ENCODE peak calls at places on chromosomes 5 and 9, in ten cellular contexts. D, V, G, X, E, Z, S, T, B and J are unnamed samples.

GRCh38 chr5:157820593-157821252 is 38.2 kb downstream of the CLINT1 start:
- DNase-seq in Z (peak), B (no peak), G (peak), E (peak), X (no peak), T (peak), D (no peak), S (no peak), V (peak), J (no peak)

GRCh38 chr5:1225081-1225480 is at the start of gene SLC6A18:
- DNase-seq in D (no peak), S (no peak), Z (no peak), E (no peak), B (no peak), X (no peak), V (no peak), G (no peak), T (no peak), J (no peak)

GRCh38 chr5:74895906-74896305 is 29.7 kb upstream of the FAM169A start:
- DNase-seq in E (no peak), X (no peak), Z (peak), G (no peak), B (no peak), T (peak), S (no peak), V (peak), D (no peak), J (no peak)

GRCh38 chr5:43244823-43245565 is 53.0 kb downstream of the NIM1K start:
- DNase-seq in Z (no peak), T (no peak), D (no peak), V (no peak), B (no peak), X (no peak), E (no peak), G (no peak), S (no peak), J (no peak)

GRCh38 chr5:35979694-35980093 is 11.5 kb downstream of the UGT3A1 start:
- DNase-seq in V (no peak), E (no peak), Z (no peak), D (no peak), S (no peak), B (no peak), G (no peak), T (no peak), X (no peak), J (no peak)

GRCh38 chr5:142466195-142466951 is 141.6 kb upstream of the SPRY4 start:
- DNase-seq in B (no peak), X (no peak), G (no peak), V (peak), T (peak), E (no peak), S (no peak), D (no peak), Z (no peak), J (no peak)

GRCh38 chr9:12859704-12860251 is 85.0 kb downstream of the LURAP1L start:
- DNase-seq in B (no peak), E (no peak), T (peak), V (peak), Z (peak), S (no peak), X (no peak), D (no peak), G (no peak), J (no peak)

GRCh38 chr9:32550046-32550608 is 2.0 kb upstream of the SMIM27 start:
- DNase-seq in X (no peak), B (no peak), Z (peak), E (no peak), V (peak), T (peak), G (peak), S (no peak), D (no peak), J (no peak)

GRCh38 chr5:5348135-5348534 is 74.3 kb upstream of the ICE1 start:
- DNase-seq in V (no peak), Z (no peak), S (no peak), X (no peak), T (no peak), D (no peak), G (no peak), E (no peak), B (no peak), J (no peak)

GRCh38 chr9:130286072-130286770 is 20.7 kb downstream of the HMCN2 start:
- DNase-seq in S (no peak), T (no peak), E (no peak), V (no peak), G (no peak), Z (no peak), X (no peak), D (no peak), B (no peak), J (no peak)
- TF ChIP-seq CTCF in S (no peak), T (no peak), E (no peak), V (no peak), G (no peak), Z (no peak), X (no peak), D (no peak), B (no peak), J (no peak)

GRCh38 chr5:146475906-146476305 is 28.8 kb downstream of the TCERG1 start:
- DNase-seq in D (no peak), T (peak), Z (no peak), B (no peak), S (no peak), X (no peak), E (no peak), G (no peak), V (no peak), J (no peak)

GRCh38 chr5:146474040-146474439 is 26.9 kb downstream of the TCERG1 start:
- DNase-seq in G (no peak), E (no peak), Z (no peak), X (no peak), V (no peak), D (no peak), S (no peak), T (no peak), B (no peak), J (no peak)

DNA sequence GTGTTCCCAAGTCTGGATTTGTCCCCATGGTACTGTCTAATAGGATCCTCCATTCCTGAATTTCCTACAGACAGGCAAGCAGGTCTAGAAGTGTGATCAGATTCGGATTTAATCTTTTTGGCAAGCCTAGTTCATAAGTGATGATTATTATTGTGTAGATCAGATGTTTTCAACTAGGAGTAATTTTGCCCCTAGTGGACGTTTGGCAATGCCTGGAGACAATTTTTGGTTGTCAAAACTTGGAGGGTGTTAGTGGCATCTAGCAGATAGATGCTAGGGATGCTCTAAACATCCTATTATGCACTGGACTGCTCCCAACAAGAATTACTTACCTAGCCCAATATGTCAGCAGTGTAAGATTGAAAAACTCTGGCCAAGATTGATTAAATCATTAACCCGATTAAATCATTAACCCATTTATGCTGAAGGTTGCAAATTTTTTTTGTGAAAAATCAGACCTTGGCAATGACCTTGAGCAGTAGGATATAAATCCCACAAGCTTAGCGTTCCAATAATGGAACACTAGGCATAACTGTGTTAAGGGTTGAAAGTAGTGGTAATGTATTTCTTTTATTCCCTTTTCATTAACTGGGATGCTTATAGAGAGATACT is 28.2 kb downstream of the TCERG1 start:
- DNase-seq in S (no peak), G (no peak), T (no peak), D (no peak), V (peak), Z (no peak), X (no peak), E (peak), B (no peak), J (no peak)
- TF ChIP-seq CTCF in S (no peak), G (peak), T (peak), D (no peak), V (peak), Z (no peak), X (no peak), E (no peak), B (peak), J (peak)

GRCh38 chr9:131422241-131422792 is 28.4 kb downstream of the PRRC2B start:
- DNase-seq in E (no peak), D (no peak), S (no peak), G (no peak), X (peak), Z (peak), T (no peak), V (peak), B (no peak), J (no peak)

GRCh38 chr9:131419029-131419614 is 25.2 kb downstream of the PRRC2B start:
- DNase-seq in S (no peak), T (no peak), E (no peak), V (peak), Z (no peak), D (no peak), B (no peak), X (no peak), G (no peak), J (no peak)

GRCh38 chr9:131419716-131420115 is 25.8 kb downstream of the PRRC2B start:
- DNase-seq in S (no peak), B (no peak), T (no peak), V (no peak), X (no peak), E (no peak), Z (no peak), D (no peak), G (no peak), J (no peak)

GRCh38 chr9:131421691-131422090 is 27.8 kb downstream of the PRRC2B start:
- DNase-seq in S (no peak), E (no peak), X (no peak), V (no peak), B (no peak), Z (no peak), G (no peak), D (no peak), T (no peak), J (no peak)

GRCh38 chr9:131420913-131421312 is 27.0 kb downstream of the PRRC2B start:
- DNase-seq in B (no peak), G (no peak), S (no peak), X (no peak), T (peak), D (no peak), E (no peak), V (peak), Z (peak), J (no peak)
- TF ChIP-seq CTCF in B (no peak), G (peak), S (no peak), X (no peak), T (peak), D (no peak), E (no peak), V (no peak), Z (no peak), J (no peak)

GRCh38 chr9:69882998-69883565 is 62.5 kb downstream of the CFAP95 start:
- DNase-seq in V (no peak), T (no peak), D (no peak), X (no peak), E (no peak), G (no peak), B (no peak), Z (no peak), S (no peak), J (no peak)

GRCh38 chr9:69873401-69873950 is 52.9 kb downstream of the CFAP95 start:
- DNase-seq in D (no peak), E (no peak), X (no peak), V (no peak), B (no peak), Z (no peak), G (no peak), T (no peak), S (no peak), J (no peak)

GRCh38 chr9:69876981-69877380 is 56.4 kb downstream of the CFAP95 start:
- DNase-seq in T (no peak), B (no peak), V (no peak), Z (no peak), D (no peak), E (no peak), G (no peak), X (no peak), S (no peak), J (no peak)

GRCh38 chr9:69874301-69875060 is 53.9 kb downstream of the CFAP95 start:
- DNase-seq in G (peak), S (no peak), Z (no peak), B (no peak), X (no peak), D (no peak), T (no peak), V (peak), E (no peak), J (no peak)

GRCh38 chr9:69877852-69878507 is 57.4 kb downstream of the CFAP95 start:
- DNase-seq in T (peak), S (no peak), B (no peak), V (peak), E (no peak), D (no peak), Z (peak), G (peak), X (no peak), J (no peak)
- TF ChIP-seq CTCF in T (peak), S (no peak), B (peak), V (peak), E (peak), D (no peak), Z (peak), G (peak), X (peak), J (peak)

DNA sequence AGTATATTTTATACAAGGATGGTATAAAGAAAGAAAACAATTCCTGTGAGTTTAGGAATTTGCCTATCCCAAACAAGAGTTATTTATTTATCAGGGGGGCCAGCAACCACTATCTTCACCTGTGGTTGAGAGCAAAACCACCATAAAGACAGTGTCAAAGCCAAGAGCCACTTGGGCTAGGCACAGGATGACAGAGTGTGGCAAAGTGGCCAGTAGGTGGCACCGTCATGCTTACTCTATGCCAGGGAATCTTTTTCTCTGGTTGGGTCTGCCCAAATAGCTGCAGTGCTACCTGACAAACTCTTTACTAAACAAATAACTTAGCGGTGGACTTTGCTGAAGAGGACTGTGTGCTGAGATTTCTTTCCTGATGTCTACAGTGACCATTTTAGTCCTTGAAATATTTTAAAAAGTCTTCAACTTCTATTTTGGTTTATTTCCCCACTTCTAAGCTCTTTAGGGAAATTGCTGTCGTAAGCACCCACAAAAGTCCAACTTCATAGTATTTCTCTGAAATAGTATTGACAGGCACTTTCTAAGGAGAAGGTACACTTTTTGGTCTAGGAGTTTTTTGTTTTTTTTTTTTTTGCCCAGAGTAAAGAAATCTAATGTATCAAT is 285.0 kb downstream of the RFX3 start:
- DNase-seq in X (peak), D (peak), E (peak), B (peak), G (peak), Z (peak), T (peak), S (no peak), V (peak), J (no peak)
- TF ChIP-seq CTCF in X (peak), D (peak), E (peak), B (peak), G (peak), Z (peak), T (peak), S (peak), V (peak), J (peak)

DNA sequence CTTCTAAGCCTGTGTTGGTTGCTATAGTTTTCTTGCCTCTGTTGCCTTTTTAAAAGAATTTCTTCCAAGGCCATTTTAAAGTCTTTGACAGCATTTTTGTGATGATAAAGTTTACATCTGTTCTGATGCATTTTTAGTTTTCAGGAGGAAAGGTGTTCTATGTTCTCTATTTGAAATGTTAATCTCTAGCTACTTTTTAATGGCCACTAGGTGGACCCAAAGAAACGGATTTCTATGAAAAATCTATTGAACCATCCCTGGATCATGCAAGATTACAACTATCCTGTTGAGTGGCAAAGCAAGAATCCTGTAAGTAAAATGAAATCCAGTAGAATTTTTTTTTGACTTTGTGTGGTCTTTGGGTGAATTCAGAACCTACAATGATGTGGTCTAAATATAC is 60.2 kb downstream of the MELK start:
- DNase-seq in S (no peak), D (no peak), Z (peak), V (peak), X (no peak), E (peak), G (peak), T (peak), B (no peak), J (no peak)
- TF ChIP-seq CTCF in S (peak), D (peak), Z (peak), V (peak), X (no peak), E (peak), G (peak), T (peak), B (peak), J (peak)

GRCh38 chr5:25858019-25858418 is 1180.4 kb downstream of the CDH9 start:
- DNase-seq in V (no peak), X (no peak), D (no peak), S (no peak), E (no peak), Z (peak), B (no peak), G (peak), T (no peak), J (no peak)
- TF ChIP-seq CTCF in V (no peak), X (no peak), D (no peak), S (no peak), E (no peak), Z (no peak), B (peak), G (no peak), T (no peak), J (peak)